ENCODE peak calls at places on chromosomes 12 and 14, in seven cellular contexts. I is AG10803, N is astrocyte of the cerebellum, W is fibroblast of mammary gland, P is transverse colon, Q is aorta, M is WERI-Rb-1. S is an unnamed sample.

GRCh38 chr12:49662998-49663843 is 39.9 kb downstream of the PRPF40B start:
- DNase-seq in W (peak), I (peak), Q (peak), N (no peak), P (peak), M (no peak), S (peak)

GRCh38 chr12:66409195-66409871 is 107.0 kb downstream of the HELB start:
- DNase-seq in I (peak), Q (no peak), N (peak), W (peak), P (no peak), M (peak), S (no peak)

GRCh38 chr12:92977326-92977725 is 48.2 kb upstream of the EEA1 start:
- DNase-seq in N (no peak), I (no peak), W (no peak), P (no peak), M (no peak), Q (no peak), S (no peak)

GRCh38 chr14:59632381-59632780 is 55.8 kb upstream of the CCDC175 start:
- DNase-seq in P (peak), N (peak), W (peak), M (peak), Q (no peak), I (no peak), S (no peak)

GRCh38 chr12:48180857-48181495 is 2.5 kb upstream of the CCDC184 start:
- DNase-seq in P (no peak), N (no peak), W (no peak), Q (no peak), I (no peak), M (no peak), S (no peak)

GRCh38 chr14:31568151-31568550 is 6.9 kb downstream of the NUBPL start:
- DNase-seq in M (no peak), Q (no peak), W (peak), I (peak), N (no peak), P (no peak), S (no peak)

GRCh38 chr12:15234011-15234410 is 12.8 kb upstream of the RERG start:
- DNase-seq in W (no peak), P (no peak), I (no peak), N (no peak), M (no peak), Q (no peak), S (no peak)

GRCh38 chr12:25629341-25629740 is 76.3 kb upstream of the LMNTD1 start:
- DNase-seq in N (no peak), Q (no peak), P (no peak), I (no peak), M (no peak), W (no peak), S (no peak)

GRCh38 chr12:94103986-94104385 is 44.4 kb upstream of the PLXNC1 start:
- DNase-seq in P (peak), M (no peak), Q (no peak), N (no peak), I (no peak), W (peak), S (no peak)

GRCh38 chr14:52021971-52022600 is 32.7 kb downstream of the RTRAF start:
- DNase-seq in N (no peak), Q (no peak), M (no peak), W (no peak), I (no peak), P (no peak), S (no peak)

GRCh38 chr12:51751657-51752056 is 96.9 kb downstream of the FIGNL2 start:
- DNase-seq in P (no peak), M (no peak), I (peak), Q (no peak), N (no peak), W (peak), S (peak)

GRCh38 chr14:104144911-104145825 is 6.8 kb downstream of the KIF26A start:
- DNase-seq in M (peak), N (no peak), W (no peak), P (no peak), I (no peak), Q (peak), S (no peak)

GRCh38 chr14:104284636-104285482 is 146.5 kb downstream of the KIF26A start:
- DNase-seq in N (no peak), M (peak), I (no peak), W (no peak), Q (peak), P (peak), S (peak)

GRCh38 chr14:80850197-80850814 is 91.2 kb downstream of the CEP128 start:
- DNase-seq in M (no peak), W (peak), N (peak), P (no peak), Q (no peak), I (peak), S (no peak)

GRCh38 chr14:76768201-76768656 is 7.0 kb downstream of the VASH1 start:
- DNase-seq in N (no peak), I (no peak), W (no peak), Q (peak), M (no peak), P (peak), S (peak)

GRCh38 chr12:57526477-57527126 is 4.0 kb downstream of the MBD6 start:
- DNase-seq in I (no peak), P (no peak), Q (no peak), N (no peak), M (no peak), W (no peak), S (no peak)

GRCh38 chr12:58877243-58877743 is 43.0 kb downstream of the LRIG3 start:
- DNase-seq in P (no peak), N (peak), M (no peak), I (peak), W (peak), Q (no peak), S (no peak)

GRCh38 chr12:172732-173161 is 41.2 kb downstream of the SLC6A12 start:
- DNase-seq in N (no peak), W (no peak), Q (no peak), M (no peak), I (no peak), P (no peak), S (no peak)

GRCh38 chr14:50082308-50082742 is 34.0 kb downstream of the VCPKMT start:
- DNase-seq in W (no peak), P (no peak), M (no peak), I (no peak), Q (no peak), N (no peak), S (no peak)

GRCh38 chr12:12381982-12382381 is 25.1 kb downstream of the BORCS5 start:
- DNase-seq in I (no peak), W (no peak), P (no peak), Q (no peak), M (no peak), N (no peak), S (no peak)

GRCh38 chr14:54758041-54758440 is 144.6 kb downstream of the GCH1 start:
- DNase-seq in P (peak), I (no peak), M (no peak), W (no peak), N (no peak), Q (no peak), S (no peak)

GRCh38 chr14:78259831-78260230 is 89.7 kb downstream of the NRXN3 start:
- DNase-seq in N (no peak), M (no peak), Q (no peak), P (no peak), W (no peak), I (no peak), S (no peak)

GRCh38 chr14:51554339-51554920 is 97.3 kb upstream of the FRMD6 start:
- DNase-seq in I (peak), M (no peak), W (peak), N (peak), P (no peak), Q (no peak), S (no peak)

GRCh38 chr14:102295301-102295700 is 9.7 kb downstream of the MOK start:
- DNase-seq in Q (no peak), P (no peak), W (peak), N (peak), M (no peak), I (peak), S (no peak)

GRCh38 chr12:91072931-91073330 is 15.1 kb upstream of the KERA start:
- DNase-seq in W (no peak), P (no peak), I (no peak), M (no peak), Q (no peak), N (peak), S (no peak)

GRCh38 chr12:90216815-90217214 is 508.2 kb upstream of the ATP2B1 start:
- DNase-seq in N (peak), M (no peak), Q (no peak), I (peak), W (peak), P (no peak), S (no peak)

GRCh38 chr12:21774358-21775129 is at the start of gene KCNJ8:
- DNase-seq in M (peak), I (peak), W (peak), P (peak), N (peak), Q (peak), S (peak)

GRCh38 chr12:2212537-2212936 is 159.8 kb downstream of the CACNA1C start:
- DNase-seq in P (no peak), M (no peak), N (no peak), I (no peak), Q (no peak), W (no peak), S (no peak)

GRCh38 chr12:88299567-88300101 is 157.5 kb downstream of the TMTC3 start:
- DNase-seq in N (peak), W (peak), P (no peak), I (peak), Q (no peak), M (no peak), S (no peak)

GRCh38 chr12:94271351-94271750 is 123.0 kb downstream of the PLXNC1 start:
- DNase-seq in M (no peak), P (no peak), N (no peak), I (no peak), Q (no peak), W (no peak), S (no peak)

GRCh38 chr14:49607583-49607982 is 8.8 kb downstream of the LRR1 start:
- DNase-seq in I (no peak), W (no peak), M (no peak), P (no peak), Q (no peak), N (no peak), S (no peak)

GRCh38 chr12:93369505-93369904 is 8.2 kb upstream of the NUDT4 start:
- DNase-seq in P (no peak), N (no peak), W (no peak), I (no peak), Q (no peak), M (no peak), S (no peak)

GRCh38 chr12:750356-751191 is 1.8 kb upstream of the WNK1 start:
- DNase-seq in I (no peak), M (no peak), Q (no peak), P (no peak), N (no peak), W (no peak), S (no peak)

GRCh38 chr12:119229837-119230236 is 51.1 kb downstream of the HSPB8 start:
- DNase-seq in Q (no peak), N (no peak), P (no peak), W (peak), I (peak), M (peak), S (no peak)

GRCh38 chr12:54021432-54022013 is 6.7 kb upstream of the HOXC6 start:
- DNase-seq in Q (no peak), W (peak), I (peak), P (no peak), M (peak), N (no peak), S (no peak)

GRCh38 chr14:80567905-80568512 is 356.7 kb upstream of the DIO2 start:
- DNase-seq in M (no peak), W (peak), N (no peak), I (peak), P (no peak), Q (no peak), S (no peak)

GRCh38 chr14:60090864-60091519 is 731 bp upstream of the PCNX4 start:
- DNase-seq in I (peak), M (peak), Q (no peak), W (peak), P (peak), N (peak), S (peak)

GRCh38 chr12:30696103-30696408 is 387 bp upstream of the IPO8 start:
- DNase-seq in I (no peak), Q (no peak), W (no peak), N (no peak), P (no peak), M (no peak), S (no peak)

GRCh38 chr12:30696486-30696885 is 817 bp upstream of the IPO8 start:
- DNase-seq in W (no peak), P (no peak), Q (no peak), M (no peak), I (no peak), N (no peak), S (no peak)

GRCh38 chr12:30695327-30696102 is at the start of gene IPO8:
- DNase-seq in M (peak), N (peak), Q (peak), W (peak), I (peak), P (peak), S (peak)

GRCh38 chr12:30694971-30695326 is 720 bp downstream of the IPO8 start:
- DNase-seq in Q (peak), P (peak), M (peak), N (no peak), W (peak), I (peak), S (peak)

DNA sequence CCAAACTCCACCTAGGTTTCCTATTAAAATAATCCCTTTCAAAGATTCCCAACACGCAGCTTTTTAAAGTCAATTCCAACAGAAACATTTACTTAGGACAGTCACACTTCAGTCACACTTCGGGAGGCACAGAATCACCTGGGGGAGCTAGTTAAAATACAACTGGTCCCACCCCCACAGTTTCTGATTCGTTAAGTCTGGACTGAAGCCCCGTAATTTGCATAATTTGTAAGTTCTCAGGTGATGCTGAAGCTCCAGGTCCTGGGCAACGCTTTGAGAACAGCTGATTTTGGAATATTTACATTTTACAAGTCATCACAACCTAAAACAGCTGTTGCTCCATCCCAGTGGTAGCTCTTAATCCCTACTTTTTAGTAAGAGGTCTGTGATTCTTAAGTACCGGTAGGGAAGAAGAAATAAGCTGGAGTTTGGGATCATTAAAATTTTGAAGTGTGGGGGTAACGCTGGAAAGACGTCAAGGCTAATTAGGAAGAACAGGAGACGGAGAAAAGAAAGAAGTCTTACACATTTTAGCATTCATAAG is 1.2 kb downstream of the IPO8 start:
- DNase-seq in P (no peak), M (no peak), I (no peak), W (peak), N (no peak), Q (no peak), S (no peak)
- H3K4me3 ChIP-seq in P (peak), M (peak), I (peak), W (peak), N (peak), Q (peak), S (peak)

DNA sequence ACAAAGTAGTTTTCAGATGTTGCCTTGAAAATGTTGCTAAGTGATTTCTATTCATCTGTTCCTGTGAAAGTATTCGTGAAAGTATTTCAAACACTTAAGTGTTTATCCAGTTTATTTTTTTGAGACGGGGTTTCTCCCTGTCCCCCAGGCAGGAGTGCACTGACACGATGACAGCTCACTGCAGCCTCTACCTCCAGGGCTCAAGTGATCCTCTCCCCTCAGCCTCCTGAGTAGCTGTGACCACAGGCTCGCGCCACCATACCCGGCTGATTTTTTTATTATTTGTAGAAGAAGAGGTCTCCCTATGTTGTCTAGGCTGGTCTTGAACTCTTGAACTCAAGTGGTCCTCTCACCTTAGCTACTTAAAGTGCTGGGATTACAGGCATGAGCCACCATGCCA is 1.7 kb downstream of the ZDHHC17 start:
- DNase-seq in W (no peak), P (no peak), N (no peak), M (no peak), Q (no peak), I (peak), S (no peak)
- H3K4me3 ChIP-seq in W (peak), P (peak), N (peak), M (no peak), Q (peak), I (peak), S (peak)

GRCh38 chr12:9651265-9651729 is 18.2 kb upstream of the CLEC2D start:
- DNase-seq in M (no peak), N (peak), W (peak), P (no peak), Q (no peak), I (peak), S (no peak)
- H3K4me3 ChIP-seq in M (no peak), N (no peak), W (no peak), P (peak), Q (no peak), I (no peak), S (no peak)

GRCh38 chr14:22429546-22429945 is 159.5 kb downstream of the DAD1 start:
- DNase-seq in W (no peak), P (no peak), N (no peak), Q (no peak), M (no peak), I (no peak), S (no peak)
- H3K4me3 ChIP-seq in W (no peak), P (no peak), N (no peak), Q (no peak), M (no peak), I (no peak), S (no peak)

DNA sequence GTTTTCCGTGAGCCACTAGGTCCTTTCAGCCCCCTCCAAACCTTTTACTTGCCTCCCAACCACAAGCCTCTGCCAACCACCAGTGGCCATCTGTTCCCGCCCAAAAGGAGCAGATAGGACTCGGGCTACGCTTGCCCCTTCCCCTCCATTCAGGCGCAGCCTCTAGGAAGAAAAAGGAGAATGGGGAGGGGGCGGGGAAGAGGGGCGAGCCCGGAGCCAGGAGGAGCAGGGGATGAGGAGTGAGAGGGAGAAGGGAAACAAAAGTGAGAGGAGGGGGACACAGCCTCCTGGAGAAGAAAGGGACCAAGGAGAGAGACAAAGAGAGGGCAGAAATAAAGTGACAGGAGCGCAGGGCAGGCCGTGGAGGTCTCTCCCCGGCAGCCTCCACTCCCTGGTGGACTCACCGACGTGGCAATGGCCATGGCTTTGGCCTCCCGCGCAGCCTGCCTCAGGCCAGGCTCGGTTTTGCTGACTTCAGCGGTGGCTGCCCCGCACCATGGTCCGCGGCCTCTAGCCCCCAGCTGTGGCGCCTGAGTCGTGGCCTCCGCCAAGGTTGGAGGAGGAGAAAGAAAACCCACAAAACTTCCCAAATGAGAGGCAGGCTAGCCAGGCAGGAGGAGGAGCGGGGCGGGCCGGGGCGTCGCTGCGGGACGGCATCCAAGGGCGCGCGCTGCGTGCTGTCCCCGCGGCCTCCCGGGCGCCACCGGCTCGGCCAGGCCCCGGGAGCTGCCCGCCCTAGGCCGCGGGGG is at the start of gene EFS:
- DNase-seq in N (no peak), I (peak), W (no peak), P (no peak), M (peak), Q (peak), S (peak)
- H3K4me3 ChIP-seq in N (peak), I (peak), W (peak), P (peak), M (peak), Q (peak), S (peak)

GRCh38 chr12:70739741-70740140 is 102.5 kb upstream of the PTPRB start:
- DNase-seq in I (no peak), Q (no peak), N (no peak), M (no peak), P (no peak), W (no peak), S (no peak)
- H3K4me3 ChIP-seq in I (no peak), Q (no peak), N (no peak), M (no peak), P (no peak), W (no peak), S (no peak)

GRCh38 chr14:71050227-71050823 is 143.1 kb downstream of the PCNX1 start:
- DNase-seq in P (no peak), Q (no peak), I (peak), M (no peak), N (no peak), W (peak), S (no peak)
- H3K4me3 ChIP-seq in P (no peak), Q (no peak), I (no peak), M (no peak), N (no peak), W (no peak), S (no peak)